ENCODE peak calls at places on chromosomes 3 and 15, in seven cellular contexts. U is nephron progenitor cell; Z is M059J; Y is bronchial epithelial cell; G is stimulated activated CD8-positive, alpha-beta memory T cell treated with anti-CD3 and anti-CD28 coated beads, Interleukin-7, amount 100 ng/mL, for 4 hours; R is GM04504; D is hypothalamus. M is an unnamed sample.

GRCh38 chr3:192844366-192844765 is 73.3 kb downstream of the MB21D2 start:
- DNase-seq in U (no peak), Z (no peak), Y (no peak), G (no peak), R (no peak), D (no peak), M (no peak)

GRCh38 chr3:37974928-37975223 is 15.7 kb upstream of the VILL start:
- DNase-seq in U (no peak), Z (no peak), Y (no peak), G (no peak), R (no peak), D (no peak), M (no peak)

GRCh38 chr3:132421832-132422231 is 4.5 kb downstream of the DNAJC13 start:
- DNase-seq in U (no peak), Z (peak; percentile 70), Y (no peak), G (no peak), R (no peak), D (no peak), M (peak; percentile 61)

GRCh38 chr3:123672429-123673146 is 87.7 kb upstream of the HACD2 start:
- DNase-seq in U (no peak), Z (no peak), Y (no peak), G (no peak), R (no peak), D (no peak), M (no peak)

GRCh38 chr3:30941342-30941741 is 46.9 kb upstream of the GADL1 start:
- DNase-seq in U (no peak), Z (no peak), Y (no peak), G (no peak), R (no peak), D (no peak), M (no peak)

GRCh38 chr3:153210660-153211059 is 48.6 kb downstream of the RAP2B start:
- DNase-seq in U (no peak), Z (peak; percentile 53), Y (peak; percentile 80), G (no peak), R (no peak), D (no peak), M (no peak)

GRCh38 chr3:195237981-195238625 is 32.9 kb downstream of the XXYLT1 start:
- DNase-seq in U (no peak), Z (no peak), Y (peak; percentile 53), G (no peak), R (no peak), D (no peak), M (no peak)

GRCh38 chr3:152272771-152273242 is 4.1 kb downstream of the MBNL1 start:
- DNase-seq in U (no peak), Z (peak; percentile 66), Y (peak; percentile 70), G (no peak), R (no peak), D (no peak), M (peak; percentile 83)

GRCh38 chr15:78046796-78047341 is 30.6 kb downstream of the TBC1D2B start:
- DNase-seq in U (no peak), Z (no peak), Y (no peak), G (no peak), R (no peak), D (no peak), M (no peak)

GRCh38 chr3:13317596-13318320 is 102.4 kb downstream of the NUP210 start:
- DNase-seq in U (no peak), Z (no peak), Y (no peak), G (no peak), R (no peak), D (no peak), M (no peak)

GRCh38 chr3:98012974-98013373 is 22.1 kb downstream of the GABRR3 start:
- DNase-seq in U (no peak), Z (peak; percentile 54), Y (peak; percentile 26), G (no peak), R (peak; percentile 12), D (no peak), M (no peak)

GRCh38 chr15:68298882-68299381 is 21.4 kb downstream of the FEM1B start:
- DNase-seq in U (no peak), Z (peak; percentile 36), Y (no peak), G (no peak), R (no peak), D (no peak), M (no peak)

GRCh38 chr3:133479895-133480669 is 80.2 kb downstream of the BFSP2 start:
- DNase-seq in U (no peak), Z (peak; percentile 70), Y (peak; percentile 68), G (no peak), R (no peak), D (no peak), M (no peak)

GRCh38 chr15:63509933-63510547 is 5.6 kb downstream of the USP3 start:
- DNase-seq in U (no peak), Z (peak; percentile 68), Y (peak; percentile 86), G (no peak), R (no peak), D (no peak), M (peak; percentile 78)

GRCh38 chr15:38868326-38869114 is 303.9 kb upstream of the RASGRP1 start:
- DNase-seq in U (no peak), Z (peak; percentile 97), Y (peak; percentile 97), G (no peak), R (peak; percentile 93), D (no peak), M (peak; percentile 76)

GRCh38 chr3:65785065-65785645 is 253.6 kb downstream of the MAGI1 start:
- DNase-seq in U (no peak), Z (peak; percentile 31), Y (peak; percentile 60), G (no peak), R (peak; percentile 17), D (no peak), M (peak; percentile 53)

GRCh38 chr3:5021571-5022092 is 42.4 kb downstream of the BHLHE40 start:
- DNase-seq in U (no peak), Z (peak; percentile 94), Y (peak; percentile 96), G (no peak), R (no peak), D (no peak), M (peak; percentile 76)

GRCh38 chr3:11331101-11331500 is 58.9 kb downstream of the ATG7 start:
- DNase-seq in U (no peak), Z (no peak), Y (peak; percentile 46), G (no peak), R (no peak), D (no peak), M (peak; percentile 37)

GRCh38 chr3:78726545-78726944 is 1041.3 kb downstream of the ROBO1 start:
- DNase-seq in U (no peak), Z (no peak), Y (no peak), G (no peak), R (no peak), D (no peak), M (no peak)

GRCh38 chr15:75578948-75579908 is at the start of gene PTPN9:
- DNase-seq in U (peak; percentile 85), Z (peak; percentile 71), Y (peak; percentile 32), G (peak; percentile 64), R (peak; percentile 58), D (peak; percentile 71), M (peak; percentile 68)

GRCh38 chr15:94412979-94413741 is 181.8 kb downstream of the MCTP2 start:
- DNase-seq in U (no peak), Z (peak; percentile 2), Y (peak; percentile 43), G (no peak), R (no peak), D (no peak), M (no peak)

GRCh38 chr15:83158393-83158792 is 49.2 kb downstream of the HDGFL3 start:
- DNase-seq in U (no peak), Z (no peak), Y (peak; percentile 72), G (no peak), R (peak; percentile 5), D (no peak), M (peak; percentile 54)

GRCh38 chr3:16203671-16204629 is 29.5 kb downstream of the GALNT15 start:
- DNase-seq in U (no peak), Z (no peak), Y (no peak), G (no peak), R (no peak), D (no peak), M (peak; percentile 59)

GRCh38 chr15:36501063-36501678 is 78.3 kb upstream of the CDIN1 start:
- DNase-seq in U (peak; percentile 21), Z (peak; percentile 84), Y (peak; percentile 63), G (no peak), R (peak; percentile 52), D (no peak), M (peak; percentile 63)

M was measured in astrocyte.